ENCODE peak calls at places on chromosomes 2 and 18, in five cellular contexts. One of them, this sample, is unnamed.

GRCh38 chr2:27370816-27371620 is 602 bp downstream of the SNX17 start:
- DNase-seq in A549: peak
- DNase-seq in K562: peak
- DNase-seq in HepG2: no peak
- DNase-seq in GM23338: peak
- DNase-seq in this sample: peak

GRCh38 chr2:10157293-10157692 is 34.8 kb downstream of the RRM2 start:
- DNase-seq in A549: peak
- DNase-seq in K562: peak
- DNase-seq in HepG2: no peak
- DNase-seq in GM23338: no peak
- DNase-seq in this sample: no peak

GRCh38 chr18:45255142-45255890 is 360.0 kb upstream of the SLC14A2 start:
- DNase-seq in A549: no peak
- DNase-seq in K562: no peak
- DNase-seq in HepG2: no peak
- DNase-seq in GM23338: peak
- DNase-seq in this sample: no peak

GRCh38 chr18:47203626-47204464 is 27.7 kb upstream of the IER3IP1 start:
- DNase-seq in A549: no peak
- DNase-seq in K562: no peak
- DNase-seq in HepG2: no peak
- DNase-seq in GM23338: no peak
- DNase-seq in this sample: no peak

GRCh38 chr2:79723830-79724229 is 211.0 kb downstream of the CTNNA2 start:
- DNase-seq in A549: peak
- DNase-seq in K562: no peak
- DNase-seq in HepG2: no peak
- DNase-seq in GM23338: no peak
- DNase-seq in this sample: no peak

GRCh38 chr2:36727586-36727985 is 31.1 kb downstream of the VIT start:
- DNase-seq in A549: no peak
- DNase-seq in K562: no peak
- DNase-seq in HepG2: no peak
- DNase-seq in GM23338: no peak
- DNase-seq in this sample: no peak

GRCh38 chr2:128237081-128237534 is 81.6 kb downstream of the HS6ST1 start:
- DNase-seq in A549: no peak
- DNase-seq in K562: peak
- DNase-seq in HepG2: no peak
- DNase-seq in GM23338: no peak
- DNase-seq in this sample: no peak

GRCh38 chr2:8582850-8583399 is 98.9 kb upstream of the ID2 start:
- DNase-seq in A549: no peak
- DNase-seq in K562: no peak
- DNase-seq in HepG2: no peak
- DNase-seq in GM23338: no peak
- DNase-seq in this sample: no peak

GRCh38 chr18:9915291-9916066 is 1.7 kb downstream of the VAPA start:
- DNase-seq in A549: no peak
- DNase-seq in K562: no peak
- DNase-seq in HepG2: no peak
- DNase-seq in GM23338: no peak
- DNase-seq in this sample: no peak

GRCh38 chr2:196278491-196278911 is 107.1 kb upstream of the STK17B start:
- DNase-seq in A549: no peak
- DNase-seq in K562: no peak
- DNase-seq in HepG2: no peak
- DNase-seq in GM23338: no peak
- DNase-seq in this sample: no peak

GRCh38 chr18:32469691-32470131 is 971 bp downstream of the GAREM1 start:
- DNase-seq in A549: peak
- DNase-seq in K562: peak
- DNase-seq in HepG2: no peak
- DNase-seq in GM23338: no peak
- DNase-seq in this sample: no peak

GRCh38 chr2:167279810-167280209 is 391.5 kb downstream of the XIRP2 start:
- DNase-seq in A549: no peak
- DNase-seq in K562: no peak
- DNase-seq in HepG2: no peak
- DNase-seq in GM23338: no peak
- DNase-seq in this sample: no peak

GRCh38 chr2:48250943-48251342 is 279.0 kb upstream of the STON1 start:
- DNase-seq in A549: no peak
- DNase-seq in K562: no peak
- DNase-seq in HepG2: peak
- DNase-seq in GM23338: no peak
- DNase-seq in this sample: no peak

GRCh38 chr2:70944291-70944690 is 8.6 kb downstream of the ATP6V1B1 start:
- DNase-seq in A549: no peak
- DNase-seq in K562: no peak
- DNase-seq in HepG2: no peak
- DNase-seq in GM23338: no peak
- DNase-seq in this sample: no peak

GRCh38 chr2:22536131-22536530 is 848.8 kb upstream of the KLHL29 start:
- DNase-seq in A549: no peak
- DNase-seq in K562: no peak
- DNase-seq in HepG2: no peak
- DNase-seq in GM23338: no peak
- DNase-seq in this sample: no peak

GRCh38 chr2:235500761-235501662 is 7.2 kb downstream of the AGAP1 start:
- DNase-seq in A549: peak
- DNase-seq in K562: peak
- DNase-seq in HepG2: no peak
- DNase-seq in GM23338: no peak
- DNase-seq in this sample: no peak

GRCh38 chr2:222176890-222177289 is 121.9 kb downstream of the PAX3 start:
- DNase-seq in A549: no peak
- DNase-seq in K562: no peak
- DNase-seq in HepG2: no peak
- DNase-seq in GM23338: peak
- DNase-seq in this sample: no peak

GRCh38 chr2:23312996-23313606 is 71.9 kb upstream of the KLHL29 start:
- DNase-seq in A549: peak
- DNase-seq in K562: peak
- DNase-seq in HepG2: no peak
- DNase-seq in GM23338: peak
- DNase-seq in this sample: peak

GRCh38 chr18:72460210-72460680 is 83.9 kb downstream of the CBLN2 start:
- DNase-seq in A549: no peak
- DNase-seq in K562: no peak
- DNase-seq in HepG2: no peak
- DNase-seq in GM23338: no peak
- DNase-seq in this sample: no peak

GRCh38 chr18:78080081-78080480 is 830.4 kb downstream of the GALR1 start:
- DNase-seq in A549: no peak
- DNase-seq in K562: no peak
- DNase-seq in HepG2: no peak
- DNase-seq in GM23338: no peak
- DNase-seq in this sample: no peak

GRCh38 chr2:242044206-242044590 is 174.7 kb downstream of the RTP5 start:
- DNase-seq in A549: no peak
- DNase-seq in K562: no peak
- DNase-seq in HepG2: no peak
- DNase-seq in GM23338: no peak
- DNase-seq in this sample: no peak

GRCh38 chr2:8515390-8515761 is 166.5 kb upstream of the ID2 start:
- DNase-seq in A549: no peak
- DNase-seq in K562: no peak
- DNase-seq in HepG2: no peak
- DNase-seq in GM23338: no peak
- DNase-seq in this sample: peak

GRCh38 chr2:180559766-180560165 is 420.6 kb upstream of the UBE2E3 start:
- DNase-seq in A549: no peak
- DNase-seq in K562: no peak
- DNase-seq in HepG2: no peak
- DNase-seq in GM23338: no peak
- DNase-seq in this sample: no peak

GRCh38 chr2:142127248-142127647 is 3.6 kb downstream of the LRP1B start:
- DNase-seq in A549: no peak
- DNase-seq in K562: no peak
- DNase-seq in HepG2: no peak
- DNase-seq in GM23338: no peak
- DNase-seq in this sample: no peak

GRCh38 chr18:78814321-78814720 is 165.3 kb upstream of the SALL3 start:
- DNase-seq in A549: no peak
- DNase-seq in K562: no peak
- DNase-seq in HepG2: peak
- DNase-seq in GM23338: peak
- DNase-seq in this sample: no peak

GRCh38 chr2:239193925-239194687 is 206.7 kb downstream of the HDAC4 start:
- DNase-seq in A549: no peak
- DNase-seq in K562: no peak
- DNase-seq in HepG2: no peak
- DNase-seq in GM23338: peak
- DNase-seq in this sample: no peak

GRCh38 chr18:33923980-33924379 is 300.7 kb downstream of the NOL4 start:
- DNase-seq in A549: no peak
- DNase-seq in K562: no peak
- DNase-seq in HepG2: no peak
- DNase-seq in GM23338: no peak
- DNase-seq in this sample: no peak

GRCh38 chr18:33928226-33928625 is 296.5 kb downstream of the NOL4 start:
- DNase-seq in A549: no peak
- DNase-seq in K562: no peak
- DNase-seq in HepG2: no peak
- DNase-seq in GM23338: no peak
- DNase-seq in this sample: no peak

GRCh38 chr18:33924576-33924975 is 300.1 kb downstream of the NOL4 start:
- DNase-seq in A549: no peak
- DNase-seq in K562: no peak
- DNase-seq in HepG2: no peak
- DNase-seq in GM23338: no peak
- DNase-seq in this sample: no peak
- TF ChIP-seq JUNB in A549: no peak
- TF ChIP-seq JUNB in K562: no peak
- TF ChIP-seq JUNB in HepG2: no peak
- TF ChIP-seq JUNB in GM23338: no peak
- TF ChIP-seq JUNB in this sample: no peak

GRCh38 chr2:109125595-109126500 is 3.2 kb upstream of the SH3RF3 start:
- DNase-seq in A549: peak
- DNase-seq in K562: no peak
- DNase-seq in HepG2: peak
- DNase-seq in GM23338: no peak
- DNase-seq in this sample: no peak
- TF ChIP-seq JUNB in A549: no peak
- TF ChIP-seq JUNB in K562: no peak
- TF ChIP-seq JUNB in HepG2: no peak
- TF ChIP-seq JUNB in GM23338: no peak
- TF ChIP-seq JUNB in this sample: peak

GRCh38 chr2:209911486-209911885 is 91.0 kb upstream of the RPE start:
- DNase-seq in A549: no peak
- DNase-seq in K562: no peak
- DNase-seq in HepG2: no peak
- DNase-seq in GM23338: no peak
- DNase-seq in this sample: no peak

GRCh38 chr2:209907746-209908145 is 94.7 kb upstream of the RPE start:
- DNase-seq in A549: no peak
- DNase-seq in K562: no peak
- DNase-seq in HepG2: no peak
- DNase-seq in GM23338: no peak
- DNase-seq in this sample: no peak

GRCh38 chr2:209913786-209914185 is 88.7 kb upstream of the RPE start:
- DNase-seq in A549: no peak
- DNase-seq in K562: no peak
- DNase-seq in HepG2: no peak
- DNase-seq in GM23338: no peak
- DNase-seq in this sample: no peak

DNA sequence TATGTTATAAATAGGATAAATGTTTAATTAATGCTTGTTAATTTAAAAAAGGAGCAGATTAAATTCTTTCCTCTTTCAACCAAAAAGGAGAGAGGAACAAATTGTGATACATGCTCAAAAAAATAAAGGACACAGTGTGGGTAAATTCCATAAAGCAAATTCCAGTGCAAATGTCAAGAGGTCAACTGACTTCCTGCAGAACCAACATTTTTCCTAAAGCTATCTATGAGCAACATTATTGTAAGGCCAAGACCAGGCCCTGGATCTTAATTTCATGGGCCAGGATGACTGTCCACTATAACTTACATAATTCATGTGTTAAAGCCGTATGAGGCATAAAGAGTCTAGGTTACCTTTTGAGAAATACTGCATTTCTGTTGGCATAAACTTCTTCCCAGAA is 93.9 kb upstream of the RPE start:
- DNase-seq in A549: no peak
- DNase-seq in K562: no peak
- DNase-seq in HepG2: no peak
- DNase-seq in GM23338: no peak
- DNase-seq in this sample: no peak
- TF ChIP-seq JUNB in A549: no peak
- TF ChIP-seq JUNB in K562: no peak
- TF ChIP-seq JUNB in HepG2: no peak
- TF ChIP-seq JUNB in GM23338: no peak
- TF ChIP-seq JUNB in this sample: no peak

GRCh38 chr2:1055014-1055595 is 104.5 kb downstream of the SNTG2 start:
- DNase-seq in A549: no peak
- DNase-seq in K562: no peak
- DNase-seq in HepG2: no peak
- DNase-seq in GM23338: no peak
- DNase-seq in this sample: no peak
- TF ChIP-seq JUNB in A549: no peak
- TF ChIP-seq JUNB in K562: no peak
- TF ChIP-seq JUNB in HepG2: no peak
- TF ChIP-seq JUNB in GM23338: no peak
- TF ChIP-seq JUNB in this sample: no peak

GRCh38 chr2:163649080-163649479 is 86.7 kb downstream of the FIGN start:
- DNase-seq in A549: no peak
- DNase-seq in K562: no peak
- DNase-seq in HepG2: no peak
- DNase-seq in GM23338: no peak
- DNase-seq in this sample: no peak

GRCh38 chr2:163644238-163644637 is 91.6 kb downstream of the FIGN start:
- DNase-seq in A549: no peak
- DNase-seq in K562: no peak
- DNase-seq in HepG2: no peak
- DNase-seq in GM23338: no peak
- DNase-seq in this sample: no peak

GRCh38 chr2:163641986-163642385 is 93.8 kb downstream of the FIGN start:
- DNase-seq in A549: no peak
- DNase-seq in K562: no peak
- DNase-seq in HepG2: no peak
- DNase-seq in GM23338: no peak
- DNase-seq in this sample: no peak

GRCh38 chr2:163647300-163647699 is 88.5 kb downstream of the FIGN start:
- DNase-seq in A549: no peak
- DNase-seq in K562: no peak
- DNase-seq in HepG2: no peak
- DNase-seq in GM23338: no peak
- DNase-seq in this sample: no peak

GRCh38 chr2:163646659-163647058 is 89.1 kb downstream of the FIGN start:
- DNase-seq in A549: no peak
- DNase-seq in K562: no peak
- DNase-seq in HepG2: no peak
- DNase-seq in GM23338: no peak
- DNase-seq in this sample: no peak
- TF ChIP-seq JUNB in A549: no peak
- TF ChIP-seq JUNB in K562: no peak
- TF ChIP-seq JUNB in HepG2: no peak
- TF ChIP-seq JUNB in GM23338: no peak
- TF ChIP-seq JUNB in this sample: no peak

This sample was measured in GM12878.